ENCODE peak calls at places on chromosomes 3 and 15, in five cellular contexts. Q is cardiac fibroblast, G is thoracic aorta, N is right atrium auricular region, O is PC-3. F is an unnamed sample.

GRCh38 chr3:129918461-129918860 is 24.9 kb upstream of the TMCC1 start:
- DNase-seq in Q (no peak), G (no peak), N (no peak), O (no peak), F (no peak)

GRCh38 chr3:50617096-50617791 is at the start of gene MAPKAPK3:
- DNase-seq in Q (no peak), G (no peak), N (no peak), O (peak; percentile 30), F (no peak)

GRCh38 chr3:41202075-41202833 is 2.9 kb downstream of the CTNNB1 start:
- DNase-seq in Q (no peak), G (no peak), N (no peak), O (peak; percentile 9), F (no peak)

GRCh38 chr3:124783696-124784095 is 53.4 kb downstream of the UMPS start:
- DNase-seq in Q (no peak), G (no peak), N (no peak), O (no peak), F (no peak)

GRCh38 chr3:194925614-194926013 is 239.9 kb downstream of the FAM43A start:
- DNase-seq in Q (no peak), G (no peak), N (peak; percentile 28), O (no peak), F (no peak)

GRCh38 chr3:197518794-197519451 is 36.8 kb downstream of the BDH1 start:
- DNase-seq in Q (no peak), G (no peak), N (no peak), O (no peak), F (no peak)

GRCh38 chr15:99421172-99421656 is 144.6 kb upstream of the MEF2A start:
- DNase-seq in Q (peak; percentile 23), G (no peak), N (no peak), O (no peak), F (no peak)

GRCh38 chr3:124680521-124680920 is 49.7 kb upstream of the UMPS start:
- DNase-seq in Q (no peak), G (no peak), N (peak; percentile 23), O (no peak), F (no peak)

GRCh38 chr3:138405486-138405885 is 28.9 kb upstream of the ESYT3 start:
- DNase-seq in Q (no peak), G (no peak), N (no peak), O (no peak), F (no peak)

GRCh38 chr3:150599611-150600297 is 3.4 kb upstream of the SELENOT start:
- DNase-seq in Q (peak; percentile 79), G (no peak), N (no peak), O (peak; percentile 96), F (no peak)

GRCh38 chr15:71355268-71355667 is 240.0 kb downstream of the THSD4 start:
- DNase-seq in Q (no peak), G (no peak), N (no peak), O (no peak), F (no peak)

GRCh38 chr3:35505181-35505580 is 134.1 kb upstream of the ARPP21 start:
- DNase-seq in Q (no peak), G (no peak), N (no peak), O (no peak), F (no peak)

GRCh38 chr15:35129361-35129760 is 44.3 kb upstream of the NANOGP8 start:
- DNase-seq in Q (no peak), G (no peak), N (no peak), O (no peak), F (no peak)

GRCh38 chr15:29819979-29820801 is 2.1 kb downstream of the TJP1 start:
- DNase-seq in Q (no peak), G (no peak), N (no peak), O (peak; percentile 14), F (no peak)

GRCh38 chr3:23776352-23776891 is 29.3 kb upstream of the UBE2E1 start:
- DNase-seq in Q (peak; percentile 95), G (no peak), N (no peak), O (no peak), F (no peak)

GRCh38 chr3:191362524-191363090 is 32.3 kb upstream of the UTS2B start:
- DNase-seq in Q (no peak), G (no peak), N (no peak), O (no peak), F (no peak)

GRCh38 chr15:25170781-25171110 is 216.0 kb downstream of the SNRPN start:
- DNase-seq in Q (no peak), G (no peak), N (no peak), O (no peak), F (no peak)

GRCh38 chr15:22810735-22811338 is 24.4 kb downstream of the NIPA1 start:
- DNase-seq in Q (no peak), G (no peak), N (no peak), O (no peak), F (no peak)

GRCh38 chr3:42014443-42014945 is 52.6 kb upstream of the ULK4 start:
- DNase-seq in Q (peak; percentile 41), G (no peak), N (no peak), O (peak; percentile 31), F (no peak)

GRCh38 chr3:56219894-56220805 is 248.1 kb downstream of the ERC2 start:
- DNase-seq in Q (peak; percentile 2), G (no peak), N (no peak), O (no peak), F (no peak)

GRCh38 chr15:58115692-58116091 is 22.5 kb upstream of the AQP9 start:
- DNase-seq in Q (peak; percentile 37), G (no peak), N (no peak), O (peak; percentile 43), F (no peak)

GRCh38 chr3:67678665-67679064 is 24.3 kb upstream of the SUCLG2 start:
- DNase-seq in Q (no peak), G (no peak), N (no peak), O (no peak), F (no peak)

GRCh38 chr3:26104856-26105255 is 315.0 kb downstream of the OXSM start:
- DNase-seq in Q (no peak), G (no peak), N (no peak), O (no peak), F (no peak)

GRCh38 chr15:28013480-28013879 is 85.6 kb downstream of the OCA2 start:
- DNase-seq in Q (no peak), G (no peak), N (no peak), O (no peak), F (no peak)

GRCh38 chr3:139016430-139017048 is 4.2 kb downstream of the PRR23B start:
- DNase-seq in Q (no peak), G (no peak), N (no peak), O (no peak), F (no peak)

GRCh38 chr3:77142636-77143035 is 102.7 kb downstream of the ROBO2 start:
- DNase-seq in Q (no peak), G (no peak), N (no peak), O (no peak), F (no peak)

GRCh38 chr15:81865850-81866537 is 179.8 kb downstream of the MEX3B start:
- DNase-seq in Q (no peak), G (no peak), N (no peak), O (no peak), F (no peak)

GRCh38 chr15:23467110-23467600 is 20.1 kb upstream of the GOLGA6L2 start:
- DNase-seq in Q (peak; percentile 45), G (no peak), N (no peak), O (peak; percentile 67), F (no peak)

GRCh38 chr3:55486101-55486856 is 827 bp downstream of the WNT5A start:
- DNase-seq in Q (peak; percentile 83), G (no peak), N (no peak), O (peak; percentile 78), F (peak; percentile 35)

GRCh38 chr3:28575748-28576589 is 227.3 kb upstream of the AZI2 start:
- DNase-seq in Q (peak; percentile 6), G (no peak), N (no peak), O (no peak), F (no peak)

GRCh38 chr3:14780927-14781507 is 37.7 kb upstream of the FGD5 start:
- DNase-seq in Q (peak; percentile 51), G (no peak), N (no peak), O (peak; percentile 74), F (peak; percentile 22)
- TF ChIP-seq CTCF in Q (peak; percentile 61), G (peak; percentile 21), N (peak; percentile 72), O (peak; percentile 95), F (no peak)

DNA sequence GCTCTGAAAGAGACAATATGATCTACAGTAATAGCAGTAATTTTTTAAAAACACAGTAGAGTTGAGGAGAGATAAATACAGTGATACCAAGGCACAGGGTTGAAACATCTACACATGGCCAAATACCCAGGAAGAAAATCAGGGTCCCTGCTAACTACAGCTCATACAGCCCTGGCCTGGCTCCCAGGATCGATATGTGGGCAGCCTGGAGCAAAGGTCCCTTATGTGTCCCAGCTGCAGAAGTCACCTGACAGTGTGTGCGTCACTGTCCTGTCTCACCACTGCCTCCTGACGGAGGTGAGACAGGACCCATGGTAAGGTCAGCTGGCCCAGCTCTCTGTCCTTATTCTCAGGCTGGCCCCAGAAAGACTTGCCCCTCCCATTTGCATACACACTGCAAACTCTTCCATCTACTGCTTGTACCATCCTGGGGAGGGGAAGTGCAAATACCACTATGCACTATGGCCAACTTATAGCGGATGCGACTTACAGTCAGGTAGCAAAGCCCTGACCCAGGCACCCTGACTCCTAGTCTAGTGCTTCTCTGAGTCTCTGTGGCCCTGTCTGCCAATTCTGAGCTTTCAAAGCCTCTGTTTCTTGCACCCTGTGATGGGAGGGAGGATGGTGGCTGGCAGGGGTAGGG is 22.0 kb upstream of the BCL2L10 start:
- DNase-seq in Q (no peak), G (no peak), N (no peak), O (no peak), F (no peak)
- TF ChIP-seq CTCF in Q (no peak), G (no peak), N (no peak), O (no peak), F (no peak)

DNA sequence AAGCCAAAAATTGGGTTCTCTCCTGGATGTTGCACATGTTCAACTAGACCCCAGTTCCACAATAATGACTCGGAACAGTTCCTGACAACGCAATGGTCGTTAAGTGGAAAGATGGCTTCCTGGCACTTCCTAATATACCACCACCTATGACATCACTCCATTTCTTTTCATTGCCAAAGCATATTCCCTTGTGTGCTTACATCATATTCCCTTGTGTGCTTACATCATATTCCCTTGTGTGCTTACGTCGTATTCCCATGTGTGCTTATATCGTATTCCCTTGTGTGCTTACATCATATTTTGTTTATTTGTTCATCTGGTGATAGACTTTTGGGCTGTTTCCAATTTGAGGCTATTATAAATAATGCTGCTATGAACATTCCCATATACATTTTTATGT is 39.2 kb downstream of the TFRC start:
- DNase-seq in Q (peak; percentile 49), G (no peak), N (no peak), O (no peak), F (no peak)
- TF ChIP-seq CTCF in Q (no peak), G (no peak), N (no peak), O (no peak), F (no peak)

DNA sequence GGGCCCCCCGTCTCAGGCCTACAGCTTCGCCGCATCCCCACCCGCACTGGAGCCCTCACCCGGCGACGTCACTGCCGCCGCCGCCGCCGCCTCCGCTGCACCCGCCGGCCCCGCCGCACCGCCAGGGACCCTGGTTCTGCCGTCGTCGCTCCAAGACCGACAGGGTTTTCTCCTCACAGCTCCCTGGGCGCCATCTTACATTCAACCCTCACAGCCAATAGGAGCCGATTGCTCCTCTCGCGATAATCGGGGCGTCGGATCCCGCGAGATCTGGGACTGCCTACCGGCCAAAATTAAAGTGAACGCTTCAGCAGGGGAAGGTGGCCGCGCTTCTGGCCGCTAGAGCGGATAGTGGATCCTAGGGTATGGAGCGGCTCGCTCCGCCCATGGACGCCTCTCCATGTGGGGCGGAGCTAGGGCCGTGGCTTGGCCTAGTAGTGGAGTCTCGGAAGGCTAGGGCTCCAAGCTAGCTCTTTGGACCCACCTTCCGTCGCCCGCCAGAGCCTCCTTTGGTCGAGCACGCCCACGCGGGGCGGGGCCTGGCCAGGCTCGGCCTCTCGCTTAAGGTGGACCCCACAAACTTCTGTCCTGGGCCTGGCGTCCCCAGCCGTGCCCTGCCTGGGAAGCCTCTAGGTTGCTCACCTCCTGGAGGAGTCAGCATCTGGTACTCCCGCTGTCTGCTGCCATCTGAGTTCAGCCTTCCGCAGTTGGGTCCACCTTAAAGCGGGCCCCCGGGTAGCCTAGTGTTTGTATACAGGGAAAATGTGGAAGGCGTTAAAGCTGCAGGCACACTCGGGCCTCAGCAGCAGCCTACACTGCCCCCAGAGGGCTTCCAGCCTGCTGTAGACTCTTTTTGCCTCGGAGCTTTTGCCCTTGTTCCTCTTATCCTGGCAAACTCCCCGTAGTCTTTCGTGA is at the start of gene QRICH1:
- DNase-seq in Q (peak; percentile 99), G (peak; percentile 89), N (peak; percentile 98), O (peak; percentile 99), F (peak; percentile 94)
- TF ChIP-seq CTCF in Q (peak; percentile 64), G (peak; percentile 45), N (peak; percentile 63), O (peak; percentile 62), F (no peak)